ENCODE peak calls at places on chromosome X, in ten cellular contexts. One of them, this sample, is unnamed.

GRCh38 chrX:84078991-84079390 is 109.0 kb downstream of the RPS6KA6 start:
- DNase-seq in HT1080: no peak
- DNase-seq in Kasumi-1: no peak
- DNase-seq in fibroblast of the conjunctiva: no peak
- DNase-seq in stimulated activated CD4-positive, alpha-beta T cell treated with anti-CD3 and anti-CD28 coated beads, Interleukin-15, amount 100 ng/mL, for 48 hours: no peak
- DNase-seq in Calu3: no peak
- DNase-seq in Daoy: no peak
- DNase-seq in stimulated activated CD8-positive, alpha-beta memory T cell treated with anti-CD3 and anti-CD28 coated beads, Interleukin-4, amount 100 ng/mL, for 1 hour: no peak
- DNase-seq in lung microvascular endothelial cell: no peak
- DNase-seq in Right ventricle myocardium superior: no peak
- DNase-seq in this sample: no peak

GRCh38 chrX:1246816-1247215 is 21.8 kb upstream of the CSF2RA start:
- DNase-seq in Right ventricle myocardium superior: peak
- DNase-seq in Daoy: peak
- DNase-seq in stimulated activated CD8-positive, alpha-beta memory T cell treated with anti-CD3 and anti-CD28 coated beads, Interleukin-4, amount 100 ng/mL, for 1 hour: peak
- DNase-seq in HT1080: peak
- DNase-seq in stimulated activated CD4-positive, alpha-beta T cell treated with anti-CD3 and anti-CD28 coated beads, Interleukin-15, amount 100 ng/mL, for 48 hours: peak
- DNase-seq in lung microvascular endothelial cell: peak
- DNase-seq in Calu3: peak
- DNase-seq in fibroblast of the conjunctiva: peak
- DNase-seq in Kasumi-1: peak
- DNase-seq in this sample: no peak

GRCh38 chrX:51496501-51497291 is at the start of gene NUDT11:
- DNase-seq in Calu3: peak
- DNase-seq in Daoy: peak
- DNase-seq in stimulated activated CD8-positive, alpha-beta memory T cell treated with anti-CD3 and anti-CD28 coated beads, Interleukin-4, amount 100 ng/mL, for 1 hour: no peak
- DNase-seq in Kasumi-1: no peak
- DNase-seq in HT1080: peak
- DNase-seq in lung microvascular endothelial cell: peak
- DNase-seq in Right ventricle myocardium superior: peak
- DNase-seq in stimulated activated CD4-positive, alpha-beta T cell treated with anti-CD3 and anti-CD28 coated beads, Interleukin-15, amount 100 ng/mL, for 48 hours: peak
- DNase-seq in fibroblast of the conjunctiva: peak
- DNase-seq in this sample: no peak

GRCh38 chrX:97563531-97564133 is 679.9 kb downstream of the RPA4 start:
- DNase-seq in Right ventricle myocardium superior: peak
- DNase-seq in lung microvascular endothelial cell: peak
- DNase-seq in Daoy: peak
- DNase-seq in HT1080: peak
- DNase-seq in Kasumi-1: peak
- DNase-seq in Calu3: peak
- DNase-seq in stimulated activated CD8-positive, alpha-beta memory T cell treated with anti-CD3 and anti-CD28 coated beads, Interleukin-4, amount 100 ng/mL, for 1 hour: no peak
- DNase-seq in fibroblast of the conjunctiva: peak
- DNase-seq in stimulated activated CD4-positive, alpha-beta T cell treated with anti-CD3 and anti-CD28 coated beads, Interleukin-15, amount 100 ng/mL, for 48 hours: peak
- DNase-seq in this sample: no peak

GRCh38 chrX:93591398-93591797 is 82.0 kb downstream of the NAP1L3 start:
- DNase-seq in Right ventricle myocardium superior: no peak
- DNase-seq in Kasumi-1: peak
- DNase-seq in HT1080: no peak
- DNase-seq in Calu3: no peak
- DNase-seq in lung microvascular endothelial cell: no peak
- DNase-seq in Daoy: no peak
- DNase-seq in stimulated activated CD8-positive, alpha-beta memory T cell treated with anti-CD3 and anti-CD28 coated beads, Interleukin-4, amount 100 ng/mL, for 1 hour: no peak
- DNase-seq in stimulated activated CD4-positive, alpha-beta T cell treated with anti-CD3 and anti-CD28 coated beads, Interleukin-15, amount 100 ng/mL, for 48 hours: no peak
- DNase-seq in fibroblast of the conjunctiva: no peak
- DNase-seq in this sample: no peak

GRCh38 chrX:17725176-17725575 is 12.1 kb upstream of the SCML1 start:
- DNase-seq in lung microvascular endothelial cell: peak
- DNase-seq in Daoy: peak
- DNase-seq in Right ventricle myocardium superior: no peak
- DNase-seq in fibroblast of the conjunctiva: no peak
- DNase-seq in Kasumi-1: no peak
- DNase-seq in HT1080: peak
- DNase-seq in stimulated activated CD4-positive, alpha-beta T cell treated with anti-CD3 and anti-CD28 coated beads, Interleukin-15, amount 100 ng/mL, for 48 hours: no peak
- DNase-seq in Calu3: no peak
- DNase-seq in stimulated activated CD8-positive, alpha-beta memory T cell treated with anti-CD3 and anti-CD28 coated beads, Interleukin-4, amount 100 ng/mL, for 1 hour: no peak
- DNase-seq in this sample: no peak

GRCh38 chrX:136714626-136715599 is 65.8 kb downstream of the ARHGEF6 start:
- DNase-seq in stimulated activated CD4-positive, alpha-beta T cell treated with anti-CD3 and anti-CD28 coated beads, Interleukin-15, amount 100 ng/mL, for 48 hours: no peak
- DNase-seq in stimulated activated CD8-positive, alpha-beta memory T cell treated with anti-CD3 and anti-CD28 coated beads, Interleukin-4, amount 100 ng/mL, for 1 hour: no peak
- DNase-seq in Daoy: no peak
- DNase-seq in lung microvascular endothelial cell: no peak
- DNase-seq in HT1080: no peak
- DNase-seq in Right ventricle myocardium superior: no peak
- DNase-seq in Kasumi-1: no peak
- DNase-seq in Calu3: no peak
- DNase-seq in fibroblast of the conjunctiva: no peak
- DNase-seq in this sample: no peak

GRCh38 chrX:17967888-17968287 is 106.8 kb upstream of the RAI2 start:
- DNase-seq in Right ventricle myocardium superior: no peak
- DNase-seq in lung microvascular endothelial cell: no peak
- DNase-seq in fibroblast of the conjunctiva: no peak
- DNase-seq in stimulated activated CD4-positive, alpha-beta T cell treated with anti-CD3 and anti-CD28 coated beads, Interleukin-15, amount 100 ng/mL, for 48 hours: no peak
- DNase-seq in Daoy: no peak
- DNase-seq in HT1080: no peak
- DNase-seq in Kasumi-1: no peak
- DNase-seq in stimulated activated CD8-positive, alpha-beta memory T cell treated with anti-CD3 and anti-CD28 coated beads, Interleukin-4, amount 100 ng/mL, for 1 hour: no peak
- DNase-seq in Calu3: no peak
- DNase-seq in this sample: no peak

GRCh38 chrX:136266828-136267227 is 15.6 kb upstream of the MAP7D3 start:
- DNase-seq in Kasumi-1: no peak
- DNase-seq in stimulated activated CD8-positive, alpha-beta memory T cell treated with anti-CD3 and anti-CD28 coated beads, Interleukin-4, amount 100 ng/mL, for 1 hour: no peak
- DNase-seq in Daoy: no peak
- DNase-seq in fibroblast of the conjunctiva: no peak
- DNase-seq in Calu3: no peak
- DNase-seq in stimulated activated CD4-positive, alpha-beta T cell treated with anti-CD3 and anti-CD28 coated beads, Interleukin-15, amount 100 ng/mL, for 48 hours: no peak
- DNase-seq in HT1080: no peak
- DNase-seq in lung microvascular endothelial cell: no peak
- DNase-seq in Right ventricle myocardium superior: no peak
- DNase-seq in this sample: no peak

GRCh38 chrX:39772057-39772832 is 325.5 kb downstream of the BCOR start:
- DNase-seq in Kasumi-1: peak
- DNase-seq in Calu3: peak
- DNase-seq in stimulated activated CD8-positive, alpha-beta memory T cell treated with anti-CD3 and anti-CD28 coated beads, Interleukin-4, amount 100 ng/mL, for 1 hour: no peak
- DNase-seq in lung microvascular endothelial cell: peak
- DNase-seq in Daoy: peak
- DNase-seq in HT1080: peak
- DNase-seq in stimulated activated CD4-positive, alpha-beta T cell treated with anti-CD3 and anti-CD28 coated beads, Interleukin-15, amount 100 ng/mL, for 48 hours: peak
- DNase-seq in Right ventricle myocardium superior: no peak
- DNase-seq in fibroblast of the conjunctiva: no peak
- DNase-seq in this sample: peak

GRCh38 chrX:151762802-151763201 is 28.3 kb downstream of the CNGA2 start:
- DNase-seq in stimulated activated CD4-positive, alpha-beta T cell treated with anti-CD3 and anti-CD28 coated beads, Interleukin-15, amount 100 ng/mL, for 48 hours: no peak
- DNase-seq in stimulated activated CD8-positive, alpha-beta memory T cell treated with anti-CD3 and anti-CD28 coated beads, Interleukin-4, amount 100 ng/mL, for 1 hour: no peak
- DNase-seq in Right ventricle myocardium superior: no peak
- DNase-seq in lung microvascular endothelial cell: no peak
- DNase-seq in Calu3: no peak
- DNase-seq in Kasumi-1: peak
- DNase-seq in HT1080: no peak
- DNase-seq in fibroblast of the conjunctiva: no peak
- DNase-seq in Daoy: no peak
- DNase-seq in this sample: no peak

GRCh38 chrX:109857898-109858297 is 124.8 kb upstream of the ACSL4 start:
- DNase-seq in Right ventricle myocardium superior: no peak
- DNase-seq in HT1080: no peak
- DNase-seq in Kasumi-1: no peak
- DNase-seq in stimulated activated CD4-positive, alpha-beta T cell treated with anti-CD3 and anti-CD28 coated beads, Interleukin-15, amount 100 ng/mL, for 48 hours: no peak
- DNase-seq in stimulated activated CD8-positive, alpha-beta memory T cell treated with anti-CD3 and anti-CD28 coated beads, Interleukin-4, amount 100 ng/mL, for 1 hour: no peak
- DNase-seq in lung microvascular endothelial cell: peak
- DNase-seq in Daoy: no peak
- DNase-seq in fibroblast of the conjunctiva: no peak
- DNase-seq in Calu3: no peak
- DNase-seq in this sample: no peak

GRCh38 chrX:9312922-9313867 is 151.7 kb upstream of the TBL1X start:
- DNase-seq in lung microvascular endothelial cell: peak
- DNase-seq in Daoy: peak
- DNase-seq in stimulated activated CD8-positive, alpha-beta memory T cell treated with anti-CD3 and anti-CD28 coated beads, Interleukin-4, amount 100 ng/mL, for 1 hour: peak
- DNase-seq in stimulated activated CD4-positive, alpha-beta T cell treated with anti-CD3 and anti-CD28 coated beads, Interleukin-15, amount 100 ng/mL, for 48 hours: peak
- DNase-seq in Kasumi-1: no peak
- DNase-seq in fibroblast of the conjunctiva: no peak
- DNase-seq in HT1080: peak
- DNase-seq in Calu3: peak
- DNase-seq in Right ventricle myocardium superior: peak
- DNase-seq in this sample: peak

GRCh38 chrX:107683124-107683895 is 55.0 kb downstream of the PRPS1 start:
- DNase-seq in Right ventricle myocardium superior: no peak
- DNase-seq in stimulated activated CD8-positive, alpha-beta memory T cell treated with anti-CD3 and anti-CD28 coated beads, Interleukin-4, amount 100 ng/mL, for 1 hour: no peak
- DNase-seq in lung microvascular endothelial cell: peak
- DNase-seq in Calu3: no peak
- DNase-seq in HT1080: no peak
- DNase-seq in stimulated activated CD4-positive, alpha-beta T cell treated with anti-CD3 and anti-CD28 coated beads, Interleukin-15, amount 100 ng/mL, for 48 hours: no peak
- DNase-seq in Daoy: no peak
- DNase-seq in Kasumi-1: no peak
- DNase-seq in fibroblast of the conjunctiva: no peak
- DNase-seq in this sample: no peak

This sample was measured in CMK.